ENCODE peak calls at places on chromosomes 6 and 20, in ten cellular contexts. J is IMR-90, V is skeletal muscle cell, A is foreskin fibroblast, U is fibroblast of pulmonary artery, N is fibroblast of the aortic adventitia, Z is neuronal stem cell, M is cardiac fibroblast, H is mesenchymal stem cell, X is pancreas. W is an unnamed sample.
A peak's percentile ranks its signal among the peaks of the same experiment; 100 is the strongest.

GRCh38 chr6:132734694-132735236 is 20.9 kb upstream of the VNN1 start:
- DNase-seq in U (peak; percentile 89), Z (no peak), V (peak; percentile 54), M (peak; percentile 67), J (peak; percentile 83), N (peak; percentile 25), X (peak; percentile 54), A (peak; percentile 63), H (peak; percentile 93), W (peak; percentile 74)

GRCh38 chr6:163347021-163347446 is 67.5 kb upstream of the QKI start:
- DNase-seq in N (no peak), M (no peak), Z (no peak), V (no peak), H (no peak), A (no peak), U (no peak), J (no peak), X (no peak), W (no peak)

GRCh38 chr6:70479236-70479635 is 65.9 kb downstream of the FAM135A start:
- DNase-seq in Z (no peak), V (peak; percentile 43), A (no peak), U (peak; percentile 61), H (peak; percentile 10), X (no peak), N (peak; percentile 48), M (peak; percentile 68), J (peak; percentile 35), W (peak; percentile 40)

GRCh38 chr6:135182993-135183531 is 2.0 kb downstream of the MYB start:
- DNase-seq in X (peak; percentile 42), A (peak; percentile 5), U (no peak), V (no peak), N (no peak), J (no peak), H (no peak), M (no peak), Z (peak; percentile 12), W (no peak)

GRCh38 chr6:153032255-153032882 is 29.9 kb upstream of the MTRF1L start:
- DNase-seq in H (peak; percentile 72), X (no peak), V (no peak), M (peak; percentile 85), A (peak; percentile 77), Z (no peak), U (peak; percentile 87), N (peak; percentile 91), J (peak; percentile 81), W (peak; percentile 83)

GRCh38 chr20:44029848-44030230 is 115.2 kb downstream of the TOX2 start:
- DNase-seq in Z (no peak), N (no peak), H (no peak), A (no peak), U (no peak), J (no peak), V (no peak), X (no peak), M (no peak), W (no peak)

GRCh38 chr6:147604373-147604772 is 95.9 kb downstream of the SAMD5 start:
- DNase-seq in J (no peak), X (no peak), M (peak; percentile 29), N (no peak), Z (no peak), H (no peak), U (no peak), A (peak; percentile 59), V (no peak), W (no peak)

GRCh38 chr20:5784735-5785134 is 34.5 kb downstream of the SHLD1 start:
- DNase-seq in H (no peak), N (no peak), Z (no peak), J (no peak), A (no peak), U (no peak), V (no peak), X (peak; percentile 61), M (no peak), W (no peak)

GRCh38 chr20:16064991-16065707 is 508.1 kb downstream of the KIF16B start:
- DNase-seq in X (no peak), M (no peak), Z (no peak), V (no peak), U (no peak), A (peak; percentile 15), J (no peak), N (no peak), H (no peak), W (no peak)

GRCh38 chr20:39214778-39215177 is 252.6 kb downstream of the DHX35 start:
- DNase-seq in U (no peak), A (no peak), N (no peak), M (no peak), X (no peak), J (no peak), V (no peak), Z (no peak), H (no peak), W (no peak)

GRCh38 chr6:26431258-26432162 is 8.8 kb upstream of the BTN3A3 start:
- DNase-seq in M (peak; percentile 38), N (peak; percentile 88), A (peak; percentile 56), Z (no peak), J (no peak), U (peak; percentile 23), V (peak; percentile 72), H (no peak), X (no peak), W (peak; percentile 94)

GRCh38 chr6:24391756-24392405 is 10.9 kb upstream of the MRS2 start:
- DNase-seq in U (no peak), J (no peak), H (no peak), Z (no peak), N (no peak), V (no peak), M (no peak), A (no peak), X (no peak), W (peak; percentile 12)

GRCh38 chr6:24396764-24397163 is 6.0 kb upstream of the MRS2 start:
- DNase-seq in J (no peak), A (no peak), Z (no peak), M (no peak), V (no peak), H (no peak), X (no peak), N (no peak), U (no peak), W (peak; percentile 11)

GRCh38 chr6:24394061-24394460 is 8.7 kb upstream of the MRS2 start:
- DNase-seq in X (no peak), V (no peak), M (no peak), H (no peak), U (no peak), N (no peak), J (no peak), A (no peak), Z (no peak), W (no peak)

GRCh38 chr6:24397631-24398030 is 5.1 kb upstream of the MRS2 start:
- DNase-seq in Z (no peak), M (no peak), J (no peak), U (no peak), H (no peak), A (no peak), V (no peak), X (no peak), N (no peak), W (no peak)

GRCh38 chr6:24394777-24395437 is 7.8 kb upstream of the MRS2 start:
- DNase-seq in U (peak; percentile 63), X (no peak), V (peak; percentile 70), J (peak; percentile 91), H (peak; percentile 88), A (peak; percentile 87), M (peak; percentile 60), N (peak; percentile 68), Z (no peak), W (peak; percentile 97)
- H3K4me3 ChIP-seq in U (no peak overlapping the region), X (no peak overlapping the region), V (no peak overlapping the region), J (no peak overlapping the region), H (peak overlapping the region; percentile 31), A (no peak overlapping the region), M (no peak overlapping the region), N (no peak overlapping the region), Z (no peak overlapping the region), W (no peak overlapping the region)

GRCh38 chr20:45301824-45302251 is 4.8 kb upstream of the RBPJL start:
- DNase-seq in A (no peak), X (no peak), J (no peak), M (no peak), Z (no peak), N (no peak), U (no peak), H (no peak), V (no peak), W (no peak)
- H3K4me3 ChIP-seq in A (no peak overlapping the region), X (no peak overlapping the region), J (no peak overlapping the region), M (no peak overlapping the region), Z (no peak overlapping the region), N (no peak overlapping the region), U (no peak overlapping the region), H (no peak overlapping the region), V (no peak overlapping the region), W (no peak overlapping the region)

GRCh38 chr6:166244353-166245045 is 63.7 kb downstream of the PRR18 start:
- DNase-seq in V (no peak), A (no peak), H (no peak), M (no peak), Z (no peak), X (no peak), N (no peak), J (no peak), U (no peak), W (no peak)

GRCh38 chr6:166242888-166243287 is 65.3 kb downstream of the PRR18 start:
- DNase-seq in H (no peak), M (no peak), V (no peak), J (no peak), X (no peak), U (no peak), Z (no peak), A (no peak), N (no peak), W (no peak)

GRCh38 chr6:166241974-166242373 is 66.2 kb downstream of the PRR18 start:
- DNase-seq in N (no peak), H (no peak), A (no peak), U (no peak), V (no peak), J (no peak), M (no peak), X (no peak), Z (no peak), W (no peak)

GRCh38 chr6:166240889-166241288 is 67.3 kb downstream of the PRR18 start:
- DNase-seq in V (no peak), H (no peak), Z (no peak), A (no peak), U (no peak), N (no peak), J (no peak), M (no peak), X (no peak), W (no peak)

GRCh38 chr6:166245148-166245547 is 63.0 kb downstream of the PRR18 start:
- DNase-seq in N (no peak), H (no peak), U (no peak), Z (no peak), X (no peak), J (no peak), V (no peak), M (no peak), A (no peak), W (no peak)
- H3K4me3 ChIP-seq in N (no peak overlapping the region), H (no peak overlapping the region), U (no peak overlapping the region), Z (no peak overlapping the region), X (no peak overlapping the region), J (no peak overlapping the region), V (no peak overlapping the region), M (no peak overlapping the region), A (no peak overlapping the region), W (no peak overlapping the region)

DNA sequence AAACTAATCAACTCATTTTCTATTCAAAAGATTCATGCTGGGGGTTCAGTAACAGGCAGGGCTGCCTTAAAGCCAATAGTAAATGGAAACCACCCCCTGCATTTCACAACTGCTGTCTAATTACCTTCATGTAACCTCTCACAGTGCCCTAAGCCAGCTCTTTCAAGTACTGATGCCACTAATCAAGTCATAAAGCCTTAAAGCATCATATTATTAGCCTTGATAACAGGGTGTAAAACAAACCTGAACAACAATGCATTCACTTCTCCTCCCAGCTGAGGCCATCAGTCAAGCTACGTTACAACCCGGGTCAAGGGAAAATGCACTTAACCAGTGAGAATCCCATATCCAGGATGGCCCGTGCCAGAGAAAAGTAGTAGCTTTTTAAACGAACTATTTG is 33.0 kb downstream of the TRERF1 start:
- DNase-seq in X (no peak), Z (no peak), U (no peak), V (no peak), A (no peak), J (no peak), H (no peak), N (no peak), M (no peak), W (no peak)
- H3K4me3 ChIP-seq in X (no peak overlapping the region), Z (no peak overlapping the region), U (no peak overlapping the region), V (no peak overlapping the region), A (no peak overlapping the region), J (no peak overlapping the region), H (no peak overlapping the region), N (no peak overlapping the region), M (no peak overlapping the region), W (no peak overlapping the region)